ENCODE peak calls at places on chromosomes 11 and 22, in ten cellular contexts. D, Q, E, O, M, S, A, I, T and B are unnamed samples. For H3K27me3, the result is how much of the 10 kb centered on the place peaks cover.

GRCh38 chr11:65793144-65793581 is 6.3 kb downstream of the OVOL1 start:
- DNase-seq in I (no peak), S (no peak), Q (no peak), M (no peak), A (peak), D (peak), O (no peak), E (no peak), T (peak), B (no peak)

GRCh38 chr22:38103641-38104040 is 6.8 kb downstream of the BAIAP2L2 start:
- DNase-seq in E (no peak), O (no peak), A (peak), Q (no peak), S (no peak), T (no peak), D (no peak), M (no peak), I (no peak), B (no peak)

GRCh38 chr11:33000181-33000580 is 15.5 kb upstream of the DEPDC7 start:
- DNase-seq in T (no peak), M (no peak), O (no peak), E (peak), I (no peak), A (no peak), Q (no peak), S (no peak), D (no peak), B (no peak)

GRCh38 chr11:131666006-131666405 is 295.6 kb downstream of the NTM start:
- DNase-seq in M (no peak), A (no peak), S (no peak), O (no peak), D (no peak), Q (no peak), I (no peak), T (no peak), E (peak), B (no peak)

GRCh38 chr11:128691802-128692749 is 1.8 kb upstream of the FLI1 start:
- DNase-seq in M (no peak), O (peak), Q (no peak), D (no peak), E (peak), T (no peak), S (no peak), A (no peak), I (no peak), B (no peak)

GRCh38 chr22:47175761-47176359 is 413.4 kb downstream of the TBC1D22A start:
- DNase-seq in E (no peak), M (peak), Q (no peak), D (peak), S (peak), I (no peak), T (no peak), O (no peak), A (peak), B (no peak)

GRCh38 chr11:59573216-59573615 is 42.4 kb downstream of the OSBP start:
- DNase-seq in E (peak), O (no peak), D (no peak), A (no peak), Q (no peak), S (no peak), I (no peak), M (no peak), T (no peak), B (no peak)

GRCh38 chr11:119585038-119585666 is 143.8 kb downstream of the NECTIN1 start:
- DNase-seq in I (no peak), Q (no peak), S (no peak), E (peak), A (no peak), D (no peak), O (peak), M (no peak), T (no peak), B (no peak)

GRCh38 chr11:45894555-45895247 is 9.2 kb downstream of the MAPK8IP1 start:
- DNase-seq in O (no peak), S (no peak), A (no peak), D (no peak), Q (no peak), T (no peak), M (no peak), I (no peak), E (no peak), B (no peak)

GRCh38 chr22:41367039-41367679 is 14.6 kb upstream of the TEF start:
- DNase-seq in T (peak), E (peak), Q (peak), S (peak), I (no peak), A (peak), D (peak), O (peak), M (peak), B (peak)

GRCh38 chr11:130118165-130118564 is 41.4 kb upstream of the ST14 start:
- DNase-seq in O (no peak), D (no peak), S (no peak), T (no peak), I (no peak), E (no peak), Q (no peak), A (no peak), M (no peak), B (no peak)

GRCh38 chr22:38974826-38975175 is 7.3 kb upstream of the APOBEC3B start:
- DNase-seq in E (no peak), O (no peak), A (no peak), D (no peak), Q (no peak), S (no peak), M (no peak), T (no peak), I (no peak), B (no peak)

GRCh38 chr22:48254311-48254873 is 1491.9 kb downstream of the TBC1D22A start:
- DNase-seq in E (no peak), M (no peak), S (no peak), D (peak), Q (no peak), O (no peak), I (no peak), T (peak), A (no peak), B (no peak)

GRCh38 chr11:108253176-108253575 is 30.3 kb downstream of the ATM start:
- DNase-seq in S (no peak), M (no peak), D (no peak), Q (no peak), A (no peak), E (peak), T (no peak), O (no peak), I (no peak), B (no peak)

GRCh38 chr11:63670738-63671321 is 346 bp downstream of the ATL3 start:
- DNase-seq in S (peak), M (peak), D (peak), O (peak), E (peak), A (peak), I (peak), T (peak), Q (peak), B (peak)

GRCh38 chr22:46436595-46437163 is 100.7 kb downstream of the CELSR1 start:
- DNase-seq in D (no peak), S (no peak), Q (no peak), O (no peak), I (no peak), M (no peak), A (no peak), T (no peak), E (peak), B (no peak)

GRCh38 chr11:131514062-131514461 is 143.6 kb downstream of the NTM start:
- DNase-seq in Q (no peak), A (no peak), M (no peak), T (no peak), I (no peak), E (no peak), O (no peak), S (no peak), D (no peak), B (no peak)

GRCh38 chr11:75014129-75014528 is 25.4 kb downstream of the NEU3 start:
- DNase-seq in I (no peak), A (no peak), E (peak), Q (peak), S (peak), M (no peak), T (no peak), D (no peak), O (no peak), B (no peak)

GRCh38 chr11:110829873-110830272 is 117.6 kb upstream of the ARHGAP20 start:
- DNase-seq in T (no peak), D (no peak), M (no peak), E (peak), S (no peak), I (no peak), A (no peak), O (no peak), Q (no peak), B (no peak)

GRCh38 chr11:100942016-100942415 is 187.6 kb downstream of the PGR start:
- DNase-seq in A (no peak), S (peak), D (no peak), Q (no peak), E (peak), T (no peak), I (no peak), M (no peak), O (no peak), B (no peak)

GRCh38 chr11:124983674-124984511 is 29.9 kb downstream of the CCDC15 start:
- DNase-seq in A (no peak), S (no peak), T (no peak), M (no peak), I (no peak), O (no peak), Q (no peak), E (no peak), D (no peak), B (no peak)

GRCh38 chr11:89489930-89490329 is 1.2 kb downstream of the NOX4 start:
- DNase-seq in M (no peak), D (no peak), Q (no peak), A (no peak), O (no peak), S (no peak), T (no peak), E (peak), I (no peak), B (no peak)

GRCh38 chr11:9665749-9666148 is 1.9 kb downstream of the SWAP70 start:
- DNase-seq in I (no peak), M (no peak), E (no peak), D (no peak), O (no peak), Q (no peak), T (no peak), A (no peak), S (no peak), B (no peak)

GRCh38 chr11:9664276-9665171 is 647 bp downstream of the SWAP70 start:
- DNase-seq in M (peak), E (peak), S (peak), Q (peak), I (no peak), A (peak), O (peak), T (peak), D (peak), B (peak)

GRCh38 chr11:9672288-9672916 is 8.5 kb downstream of the SWAP70 start:
- DNase-seq in O (no peak), T (no peak), A (no peak), E (no peak), S (no peak), D (no peak), Q (no peak), M (no peak), I (no peak), B (no peak)

GRCh38 chr11:9672918-9673317 is 9.0 kb downstream of the SWAP70 start:
- DNase-seq in M (no peak), S (no peak), D (no peak), E (no peak), T (no peak), Q (no peak), O (no peak), I (no peak), A (no peak), B (no peak)

DNA sequence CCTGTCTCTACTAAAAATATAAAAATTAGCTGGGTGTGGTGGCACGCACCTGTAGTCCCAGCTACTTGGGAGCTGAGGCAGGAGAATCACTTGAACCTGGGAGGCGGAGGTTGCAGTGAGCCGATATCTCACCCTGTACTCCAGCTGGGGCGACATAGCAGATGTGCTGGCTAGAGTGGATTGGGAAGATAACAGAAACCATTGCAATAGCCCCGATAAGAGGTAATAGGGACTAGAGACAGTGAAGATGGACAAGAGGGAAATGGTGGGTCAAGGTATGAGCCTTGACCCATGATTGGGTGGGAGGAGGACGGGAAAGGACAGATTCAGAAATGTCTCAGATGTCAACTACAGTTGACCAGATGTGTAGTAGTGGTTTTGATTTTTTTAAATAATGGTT is 6.1 kb downstream of the SWAP70 start:
- DNase-seq in M (no peak), E (no peak), Q (no peak), S (no peak), A (no peak), D (no peak), I (no peak), T (no peak), O (no peak), B (no peak)
- H3K4me3 ChIP-seq in M (no peak), E (no peak), Q (no peak), S (no peak), A (no peak), D (no peak), I (no peak), T (no peak), O (no peak), B (no peak)

DNA sequence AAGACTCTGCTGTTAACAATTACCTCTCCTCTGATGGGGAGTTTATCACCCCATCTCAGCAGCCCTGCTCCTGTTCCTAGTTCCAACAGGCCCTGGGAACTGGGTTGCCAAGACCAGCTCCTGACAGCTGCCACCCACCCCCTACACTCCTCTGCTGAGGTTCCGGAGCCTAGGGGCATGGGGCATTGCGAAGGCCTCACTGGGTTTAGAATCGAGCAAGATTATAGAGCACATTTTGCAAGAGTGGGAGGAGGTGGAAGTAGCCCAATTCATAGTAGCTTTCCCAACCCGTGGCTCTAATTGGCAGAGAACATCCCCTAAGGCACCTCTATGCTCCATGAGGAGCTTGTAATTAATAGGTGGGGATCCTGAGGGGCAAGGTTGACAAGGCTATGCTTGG is 23.0 kb downstream of the MYEOV start:
- DNase-seq in I (no peak), E (no peak), O (no peak), T (no peak), S (no peak), A (no peak), M (no peak), D (no peak), Q (no peak), B (no peak)
- H3K27ac ChIP-seq in I (no peak), E (peak), O (no peak), T (no peak), S (no peak), A (no peak), M (no peak), D (no peak), Q (no peak), B (peak)

GRCh38 chr11:2137202-2138071 is 1.8 kb downstream of the IGF2 start:
- DNase-seq in D (no peak), I (no peak), A (peak), E (peak), Q (peak), O (peak), T (peak), M (peak), S (peak), B (peak)
- H3K27me3 ChIP-seq in D (under half), I (under half), A (half or more), E (half or more), Q (under half), O (half or more), T (under half), M (under half), S (under half), B (under half)

GRCh38 chr11:86800956-86801264 is 568 bp downstream of the PRSS23 start:
- DNase-seq in I (no peak), T (no peak), M (no peak), E (no peak), A (no peak), O (no peak), Q (no peak), D (no peak), S (no peak), B (no peak)

GRCh38 chr11:86803136-86803535 is 2.8 kb downstream of the PRSS23 start:
- DNase-seq in A (no peak), E (no peak), S (no peak), O (no peak), I (no peak), M (no peak), D (no peak), T (no peak), Q (no peak), B (no peak)

GRCh38 chr11:86802146-86802545 is 1.8 kb downstream of the PRSS23 start:
- DNase-seq in M (no peak), T (no peak), D (no peak), Q (no peak), E (no peak), A (no peak), S (no peak), O (no peak), I (no peak), B (no peak)

GRCh38 chr11:86803641-86804040 is 3.3 kb downstream of the PRSS23 start:
- DNase-seq in Q (no peak), T (no peak), O (no peak), M (no peak), D (no peak), I (no peak), A (no peak), E (peak), S (no peak), B (no peak)

DNA sequence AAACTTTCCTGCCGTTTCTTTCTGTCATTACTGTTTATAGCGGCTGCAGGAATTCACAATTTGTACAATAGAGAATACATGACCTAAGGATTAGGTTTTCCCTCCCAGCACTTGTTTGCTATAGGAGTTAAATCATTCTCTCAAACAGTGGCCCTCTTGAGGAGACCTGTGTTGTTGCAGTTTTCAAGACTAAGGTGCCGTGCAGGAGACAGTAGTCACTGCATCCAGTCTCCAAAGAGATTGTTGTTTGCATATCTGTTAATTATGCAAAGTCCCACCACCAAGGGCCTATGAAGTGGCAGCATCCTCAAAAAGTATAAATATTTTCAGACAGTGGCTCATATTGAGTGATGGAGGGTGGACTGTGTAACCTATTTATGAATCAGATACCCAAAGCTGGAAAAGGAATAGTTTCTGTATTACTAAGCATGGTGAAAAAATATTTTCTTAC is 2.3 kb downstream of the PRSS23 start:
- DNase-seq in D (no peak), Q (no peak), E (peak), S (no peak), M (no peak), I (no peak), O (peak), A (no peak), T (no peak), B (no peak)
- H3K4me3 ChIP-seq in D (peak), Q (no peak), E (peak), S (no peak), M (peak), I (no peak), O (no peak), A (peak), T (no peak), B (no peak)

DNA sequence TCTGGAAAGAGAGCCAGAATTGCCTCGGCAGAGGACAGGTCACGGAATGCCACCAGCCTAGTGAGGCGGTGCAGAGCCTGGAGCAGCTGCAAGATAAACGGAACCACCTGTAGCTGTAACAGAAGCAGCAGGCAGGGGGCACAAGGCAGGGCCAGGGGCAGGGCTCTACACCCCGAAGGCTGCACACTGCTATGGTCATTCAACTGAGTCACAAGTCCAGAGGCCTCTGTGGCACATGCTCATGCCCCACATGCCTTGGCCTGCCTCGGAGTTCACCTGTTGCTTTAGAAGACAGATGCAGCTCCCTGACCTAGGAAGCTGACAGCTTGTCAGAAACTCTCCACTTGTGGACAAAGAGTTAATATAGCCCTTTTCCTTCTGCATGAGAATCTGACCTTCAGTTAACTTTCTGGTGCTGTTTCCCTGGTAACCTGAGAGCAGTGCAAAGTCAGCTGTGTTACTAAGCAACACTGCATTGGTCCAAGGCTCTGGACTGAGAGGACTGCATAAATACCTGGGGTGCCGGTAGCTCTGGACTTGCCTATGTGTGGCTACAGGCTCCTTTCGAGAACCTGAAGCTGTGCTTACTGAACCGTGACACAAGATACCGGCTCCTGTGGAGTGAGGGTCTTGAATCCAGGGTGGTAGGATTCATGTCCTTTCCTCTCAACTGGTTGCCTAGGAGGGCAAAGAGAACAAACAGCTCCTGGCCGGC is 10.5 kb downstream of the COMMD9 start:
- DNase-seq in T (no peak), A (no peak), I (no peak), E (no peak), S (no peak), D (no peak), Q (no peak), M (no peak), O (peak), B (no peak)
- H3K27ac ChIP-seq in T (no peak), A (no peak), I (no peak), E (no peak), S (no peak), D (no peak), Q (no peak), M (no peak), O (no peak), B (no peak)